ENCODE peak calls at places on chromosome 15, in five cellular contexts. Q is pancreas, H is transverse colon, S is left ventricle myocardium inferior, L is hepatocyte. I is an unnamed sample.

GRCh38 chr15:66940368-66940767 is 125.0 kb upstream of the SMAD3 start:
- DNase-seq in Q (no peak), H (no peak), S (no peak), L (no peak), I (peak; percentile 65)

GRCh38 chr15:84889991-84890669 is 5.7 kb downstream of the SLC28A1 start:
- DNase-seq in Q (no peak), H (no peak), S (no peak), L (no peak), I (no peak)

GRCh38 chr15:101558217-101558941 is 68.9 kb upstream of the PCSK6 start:
- DNase-seq in Q (no peak), H (no peak), S (no peak), L (peak; percentile 54), I (no peak)

GRCh38 chr15:79089331-79089889 is 1.2 kb downstream of the RASGRF1 start:
- DNase-seq in Q (no peak), H (no peak), S (no peak), L (no peak), I (no peak)

GRCh38 chr15:63482874-63483323 is 21.5 kb upstream of the USP3 start:
- DNase-seq in Q (no peak), H (no peak), S (no peak), L (no peak), I (no peak)

GRCh38 chr15:66951531-66951930 is 113.9 kb upstream of the SMAD3 start:
- DNase-seq in Q (no peak), H (no peak), S (no peak), L (no peak), I (no peak)

GRCh38 chr15:39239562-39239961 is 341.3 kb upstream of the THBS1 start:
- DNase-seq in Q (no peak), H (no peak), S (no peak), L (no peak), I (peak; percentile 86)

GRCh38 chr15:91961357-91961756 is 107.8 kb downstream of the SLCO3A1 start:
- DNase-seq in Q (no peak), H (no peak), S (no peak), L (no peak), I (peak; percentile 55)

GRCh38 chr15:39857132-39857531 is 62.9 kb downstream of the GPR176 start:
- DNase-seq in Q (no peak), H (no peak), S (no peak), L (no peak), I (no peak)

GRCh38 chr15:65916664-65917406 is 47.5 kb downstream of the RAB11A start:
- DNase-seq in Q (peak; percentile 66), H (peak; percentile 13), S (peak; percentile 38), L (peak; percentile 79), I (no peak)

GRCh38 chr15:77870195-77871065 is 207.1 kb downstream of the TBC1D2B start:
- DNase-seq in Q (peak; percentile 77), H (peak; percentile 81), S (peak; percentile 47), L (peak; percentile 84), I (peak; percentile 40)

GRCh38 chr15:49906976-49907375 is 212.1 kb downstream of the ATP8B4 start:
- DNase-seq in Q (no peak), H (no peak), S (no peak), L (no peak), I (no peak)

GRCh38 chr15:53880353-53880752 is 97.9 kb upstream of the UNC13C start:
- DNase-seq in Q (no peak), H (no peak), S (no peak), L (no peak), I (no peak)

GRCh38 chr15:43299411-43299810 is 31.0 kb downstream of the LCMT2 start:
- DNase-seq in Q (no peak), H (no peak), S (no peak), L (no peak), I (no peak)

GRCh38 chr15:91223902-91224301 is 123.8 kb downstream of the SV2B start:
- DNase-seq in Q (no peak), H (no peak), S (no peak), L (no peak), I (no peak)

GRCh38 chr15:72859757-72860145 is 76.2 kb upstream of the ADPGK start:
- DNase-seq in Q (no peak), H (no peak), S (no peak), L (no peak), I (no peak)

GRCh38 chr15:33215941-33216872 is 21.7 kb upstream of the FMN1 start:
- DNase-seq in Q (no peak), H (no peak), S (no peak), L (peak; percentile 58), I (peak; percentile 24)

GRCh38 chr15:39084683-39085530 is 496.0 kb upstream of the THBS1 start:
- DNase-seq in Q (no peak), H (peak; percentile 23), S (peak; percentile 24), L (no peak), I (no peak)

GRCh38 chr15:60905587-60905986 is 323.5 kb downstream of the RORA start:
- DNase-seq in Q (no peak), H (peak; percentile 12), S (no peak), L (peak; percentile 33), I (no peak)

GRCh38 chr15:98786706-98787105 is 138.4 kb downstream of the IGF1R start:
- DNase-seq in Q (no peak), H (no peak), S (no peak), L (no peak), I (no peak)
- H3K4me1 ChIP-seq in Q (peaks cover 56% of the 10 kb centered on the region), H (peaks cover 60% of the 10 kb centered on the region), S (peaks cover 73% of the 10 kb centered on the region), L (peaks cover 45% of the 10 kb centered on the region), I (peaks cover 6% of the 10 kb centered on the region)

DNA sequence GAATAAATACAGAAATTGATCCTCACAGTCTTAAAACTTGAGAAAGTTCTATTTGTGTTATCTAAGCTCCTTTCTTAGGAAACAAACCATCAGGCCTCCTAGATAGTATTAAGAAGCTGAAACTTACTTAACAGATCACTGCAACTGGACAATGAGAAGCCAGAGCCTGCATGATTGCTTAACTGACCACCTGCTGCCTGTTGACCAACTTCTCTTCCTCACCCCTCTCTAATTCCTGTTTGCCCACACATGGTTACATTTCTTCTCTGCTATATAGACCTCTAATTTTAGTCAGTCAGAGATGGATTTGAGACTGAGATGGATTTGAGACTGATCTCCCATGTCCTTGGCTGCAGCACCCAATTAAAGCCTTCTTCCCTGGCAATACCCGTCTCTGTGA is 13.5 kb downstream of the CCPG1 start:
- DNase-seq in Q (no peak), H (no peak), S (no peak), L (no peak), I (no peak)
- H3K4me1 ChIP-seq in Q (no peaks in the 10 kb centered on the region), H (peaks cover 9% of the 10 kb centered on the region), S (no peaks in the 10 kb centered on the region), L (no peaks in the 10 kb centered on the region), I (no peaks in the 10 kb centered on the region)

GRCh38 chr15:70270752-70271111 is 173.0 kb upstream of the TLE3 start:
- DNase-seq in Q (no peak), H (no peak), S (no peak), L (no peak), I (no peak)
- H3K4me1 ChIP-seq in Q (no peaks in the 10 kb centered on the region), H (peaks cover 37% of the 10 kb centered on the region), S (peaks cover 54% of the 10 kb centered on the region), L (peaks cover 11% of the 10 kb centered on the region), I (peaks cover 15% of the 10 kb centered on the region)

GRCh38 chr15:90058308-90058707 is 44.0 kb downstream of the IDH2 start:
- DNase-seq in Q (no peak), H (no peak), S (no peak), L (no peak), I (no peak)
- H3K4me1 ChIP-seq in Q (peaks cover 28% of the 10 kb centered on the region), H (peaks cover 57% of the 10 kb centered on the region), S (peaks cover 45% of the 10 kb centered on the region), L (peaks cover 35% of the 10 kb centered on the region), I (peaks cover 20% of the 10 kb centered on the region)

I was measured in foreskin keratinocyte.